ENCODE peak calls at places on chromosome 18, in four cellular contexts. M, F, A and J are unnamed samples.

GRCh38 chr18:41378628-41379027 is 576.4 kb upstream of the PIK3C3 start:
- DNase-seq in A (no peak), F (peak; percentile 89), M (peak; percentile 23), J (no peak)

GRCh38 chr18:75496151-75496550 is 68.6 kb upstream of the SMIM21 start:
- DNase-seq in F (no peak), A (no peak), M (no peak), J (no peak)

GRCh38 chr18:48637081-48637990 is 98.5 kb downstream of the CTIF start:
- DNase-seq in M (no peak), A (no peak), F (no peak), J (no peak)

GRCh38 chr18:50006470-50007046 is 188.4 kb downstream of the MYO5B start:
- DNase-seq in M (peak; percentile 18), A (no peak), F (peak; percentile 77), J (no peak)

GRCh38 chr18:4096501-4096900 is 358.6 kb downstream of the DLGAP1 start:
- DNase-seq in M (no peak), A (no peak), F (no peak), J (no peak)

GRCh38 chr18:58529714-58530354 is 99.1 kb downstream of the ALPK2 start:
- DNase-seq in M (peak; percentile 75), F (peak; percentile 80), A (peak; percentile 57), J (peak; percentile 49)

GRCh38 chr18:31270578-31270977 is 47.4 kb upstream of the DSG1 start:
- DNase-seq in A (no peak), F (no peak), M (no peak), J (no peak)

GRCh38 chr18:49694402-49694801 is 118.9 kb downstream of the ACAA2 start:
- DNase-seq in F (no peak), A (no peak), M (no peak), J (no peak)

GRCh38 chr18:64244571-64244970 is 95.7 kb upstream of the LINC00305 start:
- DNase-seq in F (peak; percentile 74), M (peak; percentile 19), A (peak; percentile 1), J (no peak)

GRCh38 chr18:23194969-23195957 is 60.0 kb downstream of the CABLES1 start:
- DNase-seq in F (peak; percentile 16), M (no peak), A (no peak), J (no peak)

GRCh38 chr18:12497296-12497695 is 89.6 kb downstream of the PRELID3A start:
- DNase-seq in A (no peak), M (no peak), F (no peak), J (no peak)

GRCh38 chr18:22983175-22983574 is 50.0 kb downstream of the RBBP8 start:
- DNase-seq in F (peak; percentile 15), A (peak; percentile 45), M (no peak), J (no peak)

GRCh38 chr18:58870130-58870529 is 5.5 kb downstream of the ZNF532 start:
- DNase-seq in A (no peak), F (no peak), M (no peak), J (no peak)

GRCh38 chr18:48119204-48119603 is 188.7 kb upstream of the SMAD2 start:
- DNase-seq in F (no peak), M (no peak), A (no peak), J (no peak)

GRCh38 chr18:26309283-26309682 is 83.0 kb downstream of the TAF4B start:
- DNase-seq in A (no peak), F (no peak), M (no peak), J (no peak)

GRCh38 chr18:63119647-63120046 is 199.9 kb downstream of the BCL2 start:
- DNase-seq in M (peak; percentile 56), A (peak; percentile 49), F (peak; percentile 56), J (no peak)